ENCODE peak calls at places on chromosomes 11 and 22, in eight cellular contexts. W is H1, T is Caco-2, B is neural progenitor cell, X is bronchial epithelial cell, J is stomach, V is GM12865, U is tibial nerve. H is an unnamed sample.

GRCh38 chr22:49381595-49382450 is 445.9 kb downstream of the BRD1 start:
- DNase-seq in W (no peak), T (no peak), B (no peak), X (no peak), J (peak), V (no peak), U (no peak), H (peak)

GRCh38 chr11:44726278-44727113 is at the start of gene TSPAN18:
- DNase-seq in W (peak), T (peak), B (peak), X (no peak), J (no peak), V (peak), U (no peak), H (no peak)

GRCh38 chr11:279040-279965 is 1.1 kb downstream of the NLRP6 start:
- DNase-seq in W (no peak), T (no peak), B (no peak), X (no peak), J (no peak), V (no peak), U (no peak), H (peak)

GRCh38 chr11:1509626-1510255 is 23.2 kb upstream of the MOB2 start:
- DNase-seq in W (no peak), T (no peak), B (no peak), X (no peak), J (no peak), V (no peak), U (no peak), H (no peak)

GRCh38 chr11:46050065-46050464 is 71.2 kb downstream of the PHF21A start:
- DNase-seq in W (peak), T (no peak), B (peak), X (peak), J (no peak), V (no peak), U (no peak), H (no peak)

GRCh38 chr22:49827853-49828598 is at the start of gene BRD1:
- DNase-seq in W (no peak), T (no peak), B (peak), X (no peak), J (peak), V (peak), U (no peak), H (peak)

GRCh38 chr11:117099681-117100080 is 1.5 kb upstream of the SIK3 start:
- DNase-seq in W (no peak), T (no peak), B (peak), X (no peak), J (no peak), V (no peak), U (no peak), H (no peak)

GRCh38 chr22:49953027-49953679 is 7.4 kb upstream of the PIM3 start:
- DNase-seq in W (no peak), T (no peak), B (no peak), X (no peak), J (peak), V (no peak), U (no peak), H (peak)

GRCh38 chr11:130102457-130103249 is 33.0 kb downstream of the APLP2 start:
- DNase-seq in W (no peak), T (no peak), B (no peak), X (no peak), J (no peak), V (no peak), U (no peak), H (no peak)

GRCh38 chr22:39685336-39686177 is 115.0 kb downstream of the CACNA1I start:
- DNase-seq in W (no peak), T (no peak), B (no peak), X (no peak), J (no peak), V (no peak), U (no peak), H (no peak)

GRCh38 chr11:78325274-78325781 is 92.3 kb downstream of the GAB2 start:
- DNase-seq in W (no peak), T (no peak), B (no peak), X (no peak), J (no peak), V (peak), U (no peak), H (no peak)

GRCh38 chr11:46890665-46891064 is 27.7 kb downstream of the LRP4 start:
- DNase-seq in W (no peak), T (no peak), B (no peak), X (peak), J (no peak), V (no peak), U (no peak), H (no peak)

GRCh38 chr11:120667281-120667680 is 155.7 kb downstream of the GRIK4 start:
- DNase-seq in W (no peak), T (peak), B (peak), X (no peak), J (no peak), V (peak), U (no peak), H (peak)

GRCh38 chr11:78395597-78395996 is 22.0 kb downstream of the GAB2 start:
- DNase-seq in W (no peak), T (no peak), B (no peak), X (no peak), J (no peak), V (no peak), U (no peak), H (no peak)

GRCh38 chr11:12689029-12689755 is 15.0 kb downstream of the TEAD1 start:
- DNase-seq in W (no peak), T (no peak), B (no peak), X (no peak), J (no peak), V (no peak), U (no peak), H (no peak)
- H3K4me3 ChIP-seq in W (no peak), T (no peak), B (no peak), X (no peak), J (no peak), V (no peak), U (no peak), H (no peak)

GRCh38 chr22:32564170-32565001 is 89.8 kb downstream of the FBXO7 start:
- DNase-seq in W (no peak), T (no peak), B (no peak), X (no peak), J (no peak), V (no peak), U (no peak), H (no peak)
- TF ChIP-seq CTCF in W (no peak), T (no peak), B (no peak), X (no peak), J (no peak), V (no peak), U (no peak), H (no peak)

GRCh38 chr22:28032896-28033295 is 113.8 kb upstream of the PITPNB start:
- DNase-seq in W (no peak), T (no peak), B (no peak), X (no peak), J (no peak), V (no peak), U (no peak), H (no peak)
- H3K4me3 ChIP-seq in W (no peak), T (no peak), B (no peak), X (no peak), J (no peak), V (no peak), U (no peak), H (no peak)

DNA sequence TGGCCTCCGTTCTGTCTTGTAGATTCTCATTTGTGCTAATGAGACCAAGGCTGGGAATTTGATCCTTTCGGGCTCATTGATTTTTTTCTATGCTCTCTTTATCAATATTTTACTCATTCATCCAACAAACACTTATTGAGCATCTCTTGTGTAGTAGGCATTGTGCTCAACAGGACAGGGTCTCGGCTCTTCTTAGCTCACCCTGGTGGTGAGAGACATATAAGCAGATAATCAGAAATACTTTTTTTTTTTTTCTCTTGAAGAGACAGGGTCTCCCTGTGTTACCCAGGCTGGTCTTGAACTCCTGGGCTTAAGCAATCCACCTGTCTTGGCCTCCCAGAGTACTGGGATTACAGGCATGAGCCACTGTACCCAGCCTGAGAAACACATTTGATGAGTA is 48.0 kb upstream of the SLC5A1 start:
- DNase-seq in W (no peak), T (no peak), B (peak), X (no peak), J (no peak), V (no peak), U (no peak), H (no peak)
- TF ChIP-seq CTCF in W (peak), T (no peak), B (peak), X (no peak), J (no peak), V (no peak), U (no peak), H (no peak)

GRCh38 chr22:45101828-45102227 is 61.9 kb upstream of the NUP50 start:
- DNase-seq in W (no peak), T (peak), B (peak), X (peak), J (peak), V (peak), U (peak), H (no peak)
- H3K4me3 ChIP-seq in W (no peak), T (no peak), B (no peak), X (no peak), J (no peak), V (no peak), U (no peak), H (no peak)

GRCh38 chr11:31887180-31887579 is 76.1 kb upstream of the PAX6 start:
- DNase-seq in W (no peak), T (no peak), B (peak), X (no peak), J (no peak), V (peak), U (no peak), H (no peak)
- TF ChIP-seq CTCF in W (peak), T (no peak), B (peak), X (no peak), J (no peak), V (peak), U (no peak), H (no peak)

DNA sequence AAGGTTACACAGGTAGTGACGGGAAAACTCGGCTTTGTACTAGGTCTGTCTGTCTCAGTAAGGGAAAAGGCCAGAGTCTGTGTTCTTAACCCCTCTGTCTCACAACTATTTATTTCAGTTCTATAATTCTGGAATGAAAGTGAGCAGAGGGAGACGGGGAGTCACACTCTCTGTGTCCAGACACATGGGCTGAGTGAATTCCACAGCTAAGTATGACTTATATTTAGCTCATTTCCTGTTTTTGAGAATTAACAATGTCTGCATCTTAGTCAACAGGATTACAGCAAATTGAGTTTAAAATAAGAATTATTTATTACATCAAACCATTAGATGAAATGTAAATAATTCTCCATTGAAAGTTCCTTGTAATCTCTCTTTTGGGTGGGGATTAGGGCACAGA is 62.4 kb upstream of the OR4B1 start:
- DNase-seq in W (no peak), T (no peak), B (no peak), X (peak), J (no peak), V (no peak), U (no peak), H (no peak)
- H3K4me3 ChIP-seq in W (no peak), T (no peak), B (no peak), X (no peak), J (no peak), V (no peak), U (no peak), H (no peak)

GRCh38 chr11:114942207-114942606 is 263.9 kb downstream of the NXPE2 start:
- DNase-seq in W (no peak), T (no peak), B (peak), X (no peak), J (no peak), V (no peak), U (no peak), H (no peak)
- TF ChIP-seq CTCF in W (peak), T (no peak), B (peak), X (no peak), J (no peak), V (no peak), U (no peak), H (no peak)

DNA sequence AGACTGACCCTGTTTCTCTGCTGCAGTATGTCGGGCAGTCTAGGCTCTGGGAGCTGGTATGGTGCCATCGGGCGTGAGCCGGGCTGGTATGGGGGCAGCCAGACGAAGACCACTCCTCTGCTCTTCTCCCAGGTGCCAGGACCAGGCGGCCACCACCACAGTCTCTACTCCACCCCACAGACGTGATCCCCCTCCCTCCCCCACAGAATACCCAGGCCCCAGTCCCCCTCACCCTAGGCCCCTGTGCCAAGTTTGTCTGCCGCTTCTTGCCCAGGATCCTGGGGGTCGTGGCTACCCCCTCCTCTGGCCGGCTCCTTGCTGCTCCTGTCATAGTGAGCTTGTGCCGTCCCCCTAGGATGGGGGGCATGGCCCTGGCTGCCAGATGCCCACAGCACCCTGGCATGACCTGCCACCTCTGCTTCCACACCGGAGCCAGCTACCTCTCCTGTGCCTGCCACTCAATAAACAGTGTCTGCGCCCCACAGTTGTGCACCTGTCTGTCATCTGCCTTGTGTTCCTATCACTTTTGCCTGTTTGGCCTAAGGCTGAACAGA is 2.0 kb upstream of the KCNK4 start:
- DNase-seq in W (no peak), T (no peak), B (no peak), X (no peak), J (no peak), V (no peak), U (no peak), H (no peak)
- H3K4me3 ChIP-seq in W (no peak), T (no peak), B (no peak), X (no peak), J (no peak), V (no peak), U (no peak), H (no peak)

H was measured in upper lobe of right lung.